ENCODE peak calls at places on chromosomes 13 and 19, in five cellular contexts. E is neuronal stem cell, Y is aorta, F is lower lobe of right lung, J is tibial artery. K is an unnamed sample.

GRCh38 chr19:39074205-39074692 is 9.9 kb upstream of the ACP7 start:
- DNase-seq in E (no peak), Y (no peak), F (no peak), J (no peak), K (no peak)

GRCh38 chr19:45472557-45473365 is 5.0 kb downstream of the FOSB start:
- DNase-seq in E (no peak), Y (peak; percentile 88), F (no peak), J (no peak), K (no peak)

GRCh38 chr13:77833331-77833863 is 85.2 kb downstream of the EDNRB start:
- DNase-seq in E (no peak), Y (no peak), F (no peak), J (no peak), K (no peak)

GRCh38 chr13:29743229-29743786 is 107.1 kb downstream of the UBL3 start:
- DNase-seq in E (no peak), Y (no peak), F (no peak), J (peak; percentile 69), K (no peak)

GRCh38 chr19:32363175-32363574 is 17.8 kb downstream of the ZNF507 start:
- DNase-seq in E (no peak), Y (no peak), F (no peak), J (no peak), K (no peak)

GRCh38 chr19:53998223-53998622 is 6.8 kb downstream of the CACNG6 start:
- DNase-seq in E (no peak), Y (no peak), F (no peak), J (no peak), K (no peak)

GRCh38 chr13:33846306-33847062 is 28.5 kb downstream of the RFC3 start:
- DNase-seq in E (no peak), Y (no peak), F (no peak), J (no peak), K (no peak)

GRCh38 chr19:47518139-47518538 is 3.3 kb upstream of the NAPA start:
- DNase-seq in E (no peak), Y (no peak), F (no peak), J (no peak), K (no peak)

GRCh38 chr13:93758575-93758974 is 532.0 kb downstream of the GPC6 start:
- DNase-seq in E (no peak), Y (no peak), F (no peak), J (no peak), K (no peak)

GRCh38 chr19:39320948-39321831 is 527 bp upstream of the LRFN1 start:
- DNase-seq in E (no peak), Y (no peak), F (no peak), J (no peak), K (no peak)

GRCh38 chr13:90562388-90562787 is 785.1 kb upstream of the MIR17HG start:
- DNase-seq in E (no peak), Y (no peak), F (no peak), J (no peak), K (no peak)

GRCh38 chr13:90564566-90564965 is 782.9 kb upstream of the MIR17HG start:
- DNase-seq in E (no peak), Y (no peak), F (no peak), J (no peak), K (no peak)

GRCh38 chr13:90564096-90564495 is 783.4 kb upstream of the MIR17HG start:
- DNase-seq in E (no peak), Y (no peak), F (no peak), J (no peak), K (no peak)

GRCh38 chr13:90565985-90566713 is 781.3 kb upstream of the MIR17HG start:
- DNase-seq in E (no peak), Y (no peak), F (no peak), J (no peak), K (no peak)

DNA sequence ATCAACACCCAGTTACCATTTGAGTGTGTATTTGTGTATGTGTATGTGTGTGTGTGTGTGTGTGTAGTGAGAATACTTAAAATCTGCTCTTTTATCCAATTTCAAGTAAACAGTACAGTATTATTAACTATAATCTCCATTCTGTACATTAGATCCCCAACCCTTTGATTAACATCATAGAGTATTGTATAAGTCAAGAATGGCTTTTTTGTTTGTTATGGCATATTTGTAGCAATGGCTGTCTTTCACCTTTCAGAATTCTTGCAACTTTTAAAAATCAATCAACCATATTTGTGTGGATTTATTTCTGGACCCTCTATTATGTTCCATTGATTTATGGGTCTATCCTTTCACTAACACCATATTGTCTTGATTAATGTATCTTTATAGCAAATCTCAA is 779.3 kb upstream of the MIR17HG start:
- DNase-seq in E (no peak), Y (no peak), F (no peak), J (no peak), K (no peak)
- H3K4me3 ChIP-seq in E (no peak overlapping the region), Y (no peak overlapping the region), F (no peak overlapping the region), J (no peak overlapping the region), K (no peak overlapping the region)

GRCh38 chr19:50427318-50427925 is 5.3 kb upstream of the MYBPC2 start:
- DNase-seq in E (no peak), Y (no peak), F (no peak), J (no peak), K (no peak)

GRCh38 chr19:50430888-50431342 is 1.8 kb upstream of the MYBPC2 start:
- DNase-seq in E (no peak), Y (no peak), F (no peak), J (no peak), K (no peak)

GRCh38 chr19:50427997-50428425 is 4.7 kb upstream of the MYBPC2 start:
- DNase-seq in E (no peak), Y (peak; percentile 90), F (peak; percentile 96), J (peak; percentile 90), K (no peak)

GRCh38 chr19:50431343-50432220 is 1.1 kb upstream of the MYBPC2 start:
- DNase-seq in E (peak; percentile 90), Y (peak; percentile 95), F (peak; percentile 90), J (peak; percentile 84), K (no peak)

GRCh38 chr19:50428768-50429463 is 3.8 kb upstream of the MYBPC2 start:
- DNase-seq in E (no peak), Y (no peak), F (no peak), J (no peak), K (no peak)
- H3K4me1 ChIP-seq in E (peaks cover 13% of the 10 kb centered on the region), Y (no peaks in the 10 kb centered on the region), F (peaks cover 22% of the 10 kb centered on the region), J (peaks cover 22% of the 10 kb centered on the region), K (no peaks in the 10 kb centered on the region)

GRCh38 chr13:112972258-112972657 is 3.2 kb downstream of the MCF2L start:
- DNase-seq in E (no peak), Y (no peak), F (no peak), J (no peak), K (peak; percentile 4)

GRCh38 chr13:112974125-112974524 is 5.1 kb downstream of the MCF2L start:
- DNase-seq in E (no peak), Y (peak; percentile 65), F (peak; percentile 44), J (no peak), K (peak; percentile 53)

GRCh38 chr13:112973577-112973951 is 4.5 kb downstream of the MCF2L start:
- DNase-seq in E (no peak), Y (peak; percentile 67), F (peak; percentile 41), J (no peak), K (peak; percentile 61)

GRCh38 chr13:112974676-112975075 is 5.7 kb downstream of the MCF2L start:
- DNase-seq in E (no peak), Y (no peak), F (no peak), J (no peak), K (no peak)

GRCh38 chr13:112972867-112973576 is 4.0 kb downstream of the MCF2L start:
- DNase-seq in E (no peak), Y (peak; percentile 54), F (peak; percentile 63), J (peak; percentile 55), K (peak; percentile 17)
- H3K4me3 ChIP-seq in E (no peak overlapping the region), Y (no peak overlapping the region), F (no peak overlapping the region), J (no peak overlapping the region), K (no peak overlapping the region)

GRCh38 chr13:49783865-49784264 is 8.6 kb downstream of the KPNA3 start:
- DNase-seq in E (no peak), Y (no peak), F (no peak), J (no peak), K (no peak)

GRCh38 chr13:49786609-49787008 is 5.9 kb downstream of the KPNA3 start:
- DNase-seq in E (no peak), Y (no peak), F (no peak), J (no peak), K (no peak)

GRCh38 chr13:49781791-49782190 is 10.7 kb downstream of the KPNA3 start:
- DNase-seq in E (no peak), Y (no peak), F (no peak), J (no peak), K (no peak)

GRCh38 chr13:49782784-49783183 is 9.7 kb downstream of the KPNA3 start:
- DNase-seq in E (no peak), Y (no peak), F (no peak), J (no peak), K (no peak)

DNA sequence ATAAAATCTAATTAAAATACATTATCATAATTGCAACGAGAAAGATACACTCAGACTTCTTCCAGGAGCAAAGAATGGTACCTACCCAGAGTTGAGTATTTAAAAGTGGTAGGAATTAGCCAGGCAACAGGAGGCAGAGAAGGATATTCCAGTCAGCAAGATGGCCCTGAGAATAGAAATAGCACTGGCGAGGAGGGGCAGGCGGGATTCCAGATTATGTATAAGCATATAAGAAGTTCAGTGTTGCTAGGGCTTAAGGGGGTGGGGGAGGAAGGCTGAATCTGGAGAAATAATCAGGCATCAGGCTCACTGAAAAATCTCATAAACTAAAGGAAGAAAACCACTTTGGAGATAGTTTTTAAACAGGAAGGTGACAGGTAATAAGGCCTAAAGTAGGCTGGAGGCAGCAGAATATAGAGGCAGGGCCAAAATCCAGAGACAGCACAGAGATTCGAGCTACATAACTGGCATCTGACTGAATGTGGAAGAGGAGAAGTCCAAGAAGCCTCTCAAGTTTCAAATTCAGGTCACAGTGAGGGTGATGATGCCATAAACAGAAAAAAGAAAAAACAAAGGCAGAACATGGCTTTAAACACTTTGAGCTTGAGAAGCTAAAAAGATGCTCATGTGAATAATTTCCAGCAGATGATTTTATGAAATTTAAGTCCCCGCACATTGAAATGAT is 7.5 kb downstream of the KPNA3 start:
- DNase-seq in E (no peak), Y (no peak), F (no peak), J (no peak), K (no peak)
- H3K4me1 ChIP-seq in E (no peaks in the 10 kb centered on the region), Y (peaks cover 2% of the 10 kb centered on the region), F (peaks cover 29% of the 10 kb centered on the region), J (peaks cover 10% of the 10 kb centered on the region), K (no peaks in the 10 kb centered on the region)

DNA sequence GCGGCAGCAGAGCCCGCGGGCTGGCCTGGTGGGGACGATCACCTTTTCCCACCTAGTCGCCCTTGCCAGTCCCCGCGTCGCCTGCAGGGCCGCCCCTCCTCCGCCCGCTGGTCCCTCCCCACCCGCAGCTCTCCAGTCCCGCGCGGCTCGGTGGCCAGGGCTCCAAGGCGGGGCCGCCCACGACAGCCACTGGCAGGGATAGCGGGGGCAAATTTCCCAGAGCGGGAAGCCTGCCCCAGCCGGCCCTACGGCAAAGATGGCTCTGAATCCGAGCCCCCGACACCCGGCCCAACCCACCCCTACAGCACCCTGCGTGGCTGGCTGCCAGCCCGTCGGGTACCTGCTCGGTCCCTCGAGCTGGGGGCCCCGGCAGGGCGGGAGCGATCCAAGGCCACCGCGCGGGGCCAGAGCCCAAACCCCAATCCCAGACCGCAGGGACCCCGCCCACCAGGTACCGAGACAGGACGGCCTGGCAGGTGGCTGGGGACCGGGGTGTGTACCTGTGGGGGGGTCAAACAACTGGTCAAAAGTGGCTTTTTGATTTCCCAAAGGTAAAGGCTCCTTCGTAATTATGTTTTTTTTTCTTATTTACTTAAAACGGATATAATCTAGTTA is 6.3 kb upstream of the ZNF98 start:
- DNase-seq in E (no peak), Y (no peak), F (no peak), J (no peak), K (no peak)
- H3K4me3 ChIP-seq in E (no peak overlapping the region), Y (no peak overlapping the region), F (no peak overlapping the region), J (no peak overlapping the region), K (no peak overlapping the region)